ENCODE peak calls at places on chromosomes 1 and 21, in six cellular contexts. S is CD8-positive, alpha-beta T cell; K is cardiac muscle cell; C is tibial artery; J is thoracic aorta; M is hepatocyte. Y is an unnamed sample.

GRCh38 chr1:21651214-21652042 is 17.7 kb downstream of the RAP1GAP start:
- DNase-seq in J (no peak), S (peak), C (no peak), M (peak), K (peak), Y (peak)

GRCh38 chr1:31029031-31029430 is 36.5 kb downstream of the PUM1 start:
- DNase-seq in C (no peak), J (no peak), M (no peak), S (no peak), K (no peak), Y (no peak)

GRCh38 chr1:98500324-98500723 is 161.2 kb upstream of the SNX7 start:
- DNase-seq in K (no peak), C (no peak), J (no peak), S (no peak), M (no peak), Y (no peak)

GRCh38 chr1:207933205-207933800 is 22.4 kb upstream of the CD34 start:
- DNase-seq in J (no peak), K (no peak), S (no peak), C (no peak), M (no peak), Y (no peak)

GRCh38 chr1:26284597-26285351 is 4.9 kb downstream of the SH3BGRL3 start:
- DNase-seq in J (peak), K (peak), M (peak), S (peak), C (peak), Y (peak)

GRCh38 chr1:15543589-15544568 is 17.2 kb downstream of the DNAJC16 start:
- DNase-seq in M (no peak), K (peak), C (no peak), J (no peak), S (no peak), Y (peak)

GRCh38 chr1:1782399-1783221 is 4.3 kb upstream of the NADK start:
- DNase-seq in K (peak), M (peak), S (peak), J (peak), C (peak), Y (peak)

GRCh38 chr1:228414511-228415211 is 2.0 kb downstream of the TRIM17 start:
- DNase-seq in C (no peak), K (no peak), M (no peak), S (no peak), J (no peak), Y (no peak)

GRCh38 chr1:236642763-236643162 is 38.4 kb upstream of the HEATR1 start:
- DNase-seq in M (no peak), S (no peak), K (no peak), C (no peak), J (no peak), Y (no peak)

GRCh38 chr1:9311489-9311888 is 18.8 kb downstream of the SPSB1 start:
- DNase-seq in M (no peak), J (no peak), K (peak), S (no peak), C (no peak), Y (no peak)

GRCh38 chr1:90964444-90965035 is 57.3 kb downstream of the ZNF644 start:
- DNase-seq in K (peak), S (no peak), M (peak), J (no peak), C (no peak), Y (peak)

GRCh38 chr1:7943295-7943694 is 2.7 kb upstream of the TNFRSF9 start:
- DNase-seq in M (no peak), S (no peak), J (no peak), C (no peak), K (no peak), Y (no peak)

GRCh38 chr1:59107916-59108315 is 189.0 kb upstream of the FGGY start:
- DNase-seq in J (no peak), M (no peak), S (no peak), K (no peak), C (no peak), Y (no peak)

GRCh38 chr21:39153373-39153772 is 29.9 kb downstream of the PSMG1 start:
- DNase-seq in C (no peak), M (no peak), S (no peak), K (no peak), J (no peak), Y (peak)

GRCh38 chr1:40078512-40079333 is 18.3 kb downstream of the PPT1 start:
- DNase-seq in C (no peak), S (no peak), K (peak), J (no peak), M (peak), Y (peak)

GRCh38 chr1:29312469-29313466 is 76.4 kb downstream of the PTPRU start:
- DNase-seq in J (no peak), C (no peak), K (no peak), S (no peak), M (no peak), Y (no peak)

GRCh38 chr1:13517193-13517812 is 3.5 kb upstream of the LRRC38 start:
- DNase-seq in M (peak), S (no peak), C (no peak), J (no peak), K (peak), Y (peak)

GRCh38 chr1:214141486-214141885 is 139.5 kb upstream of the SMYD2 start:
- DNase-seq in M (no peak), J (no peak), C (no peak), S (no peak), K (no peak), Y (no peak)

GRCh38 chr1:35851175-35851869 is 31.7 kb upstream of the AGO1 start:
- DNase-seq in C (no peak), K (peak), J (no peak), M (no peak), S (no peak), Y (peak)

GRCh38 chr21:14690886-14691285 is 144.8 kb upstream of the SAMSN1 start:
- DNase-seq in J (no peak), M (no peak), C (no peak), K (no peak), S (no peak), Y (peak)

GRCh38 chr1:94130851-94131595 is 10.1 kb upstream of the ABCA4 start:
- DNase-seq in M (no peak), J (no peak), K (peak), C (no peak), S (no peak), Y (peak)

GRCh38 chr1:23979387-23980005 is 631 bp downstream of the SRSF10 start:
- DNase-seq in M (no peak), S (no peak), K (no peak), J (no peak), C (no peak), Y (no peak)

GRCh38 chr1:55362558-55362957 is 147.4 kb upstream of the USP24 start:
- DNase-seq in M (no peak), K (peak), S (no peak), C (peak), J (no peak), Y (peak)

GRCh38 chr1:36849956-36850355 is 184.4 kb downstream of the GRIK3 start:
- DNase-seq in J (no peak), K (no peak), M (no peak), S (no peak), C (no peak), Y (no peak)

GRCh38 chr1:241802849-241803248 is 45.2 kb upstream of the EXO1 start:
- DNase-seq in C (no peak), J (no peak), S (no peak), M (no peak), K (no peak), Y (no peak)

GRCh38 chr1:118147542-118147941 is 37.5 kb downstream of the SPAG17 start:
- DNase-seq in M (peak), K (peak), J (no peak), S (no peak), C (no peak), Y (peak)

GRCh38 chr1:200411406-200412257 is 1.8 kb upstream of the ZNF281 start:
- DNase-seq in C (no peak), M (peak), S (no peak), K (no peak), J (no peak), Y (no peak)

GRCh38 chr1:181807251-181807650 is 254.3 kb downstream of the ZNF648 start:
- DNase-seq in C (no peak), K (no peak), M (no peak), S (no peak), J (no peak), Y (no peak)

GRCh38 chr1:164311376-164311775 is 247.6 kb upstream of the PBX1 start:
- DNase-seq in K (peak), M (no peak), J (no peak), S (no peak), C (no peak), Y (peak)

GRCh38 chr1:25688390-25689119 is 72.0 kb downstream of the MAN1C1 start:
- DNase-seq in C (peak), M (peak), J (peak), K (peak), S (no peak), Y (peak)

GRCh38 chr1:222462598-222462997 is 85.3 kb downstream of the HHIPL2 start:
- DNase-seq in C (no peak), J (no peak), K (no peak), S (no peak), M (no peak), Y (no peak)

GRCh38 chr1:214466759-214467585 is 84.4 kb downstream of the PTPN14 start:
- DNase-seq in M (no peak), J (no peak), S (no peak), C (no peak), K (no peak), Y (no peak)

GRCh38 chr1:158208717-158209116 is 28.0 kb downstream of the CD1D start:
- DNase-seq in S (no peak), C (no peak), K (no peak), M (no peak), J (no peak), Y (no peak)

GRCh38 chr1:165871311-165872067 is 44.1 kb downstream of the UCK2 start:
- DNase-seq in K (peak), J (no peak), S (peak), M (peak), C (no peak), Y (peak)

GRCh38 chr1:64137569-64137936 is 65.9 kb upstream of the UBE2U start:
- DNase-seq in C (no peak), J (no peak), S (no peak), K (no peak), M (no peak), Y (no peak)

GRCh38 chr1:247865416-247865815 is 8.4 kb downstream of the TRIM58 start:
- DNase-seq in M (no peak), S (no peak), K (no peak), J (no peak), C (no peak), Y (no peak)

GRCh38 chr1:160080381-160081100 is 797 bp upstream of the KCNJ9 start:
- DNase-seq in M (no peak), S (no peak), J (no peak), C (no peak), K (no peak), Y (no peak)

DNA sequence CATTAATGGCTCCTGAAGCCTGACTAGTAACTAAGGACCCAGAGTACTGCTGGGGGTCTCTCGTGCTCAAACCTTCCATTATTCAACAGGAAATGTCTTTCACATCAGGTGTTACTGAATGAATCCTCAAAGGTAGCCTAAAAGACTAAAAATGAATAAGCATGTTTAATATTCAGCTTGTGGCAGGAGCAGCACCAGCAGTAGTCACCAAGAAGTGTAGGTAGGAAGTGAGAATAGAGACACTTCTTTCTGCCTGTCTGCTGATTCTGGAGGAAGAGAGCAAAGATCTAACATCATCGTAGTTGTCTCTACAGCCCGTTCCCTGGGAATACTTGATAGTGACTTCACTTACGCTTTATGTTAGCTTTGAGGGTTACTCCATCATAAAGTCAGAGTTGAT is 7.6 kb upstream of the SLC30A1 start:
- DNase-seq in J (no peak), S (no peak), C (no peak), M (no peak), K (no peak), Y (no peak)
- TF ChIP-seq CTCF in J (no peak), S (no peak), C (no peak), M (no peak), K (no peak), Y (no peak)

GRCh38 chr1:116781034-116781433 is 26.8 kb downstream of the CD2 start:
- DNase-seq in C (no peak), S (no peak), M (no peak), J (no peak), K (no peak), Y (no peak)

GRCh38 chr1:116785006-116785405 is 30.8 kb downstream of the CD2 start:
- DNase-seq in K (no peak), J (no peak), M (no peak), C (no peak), S (no peak), Y (no peak)

GRCh38 chr1:116791727-116792126 is 37.5 kb downstream of the CD2 start:
- DNase-seq in K (no peak), M (no peak), C (no peak), S (no peak), J (no peak), Y (no peak)

GRCh38 chr1:116786049-116786448 is 31.8 kb downstream of the CD2 start:
- DNase-seq in M (no peak), K (no peak), J (no peak), S (no peak), C (no peak), Y (no peak)
- H3K4me3 ChIP-seq in M (no peak), K (no peak), J (no peak), S (no peak), C (no peak), Y (no peak)

DNA sequence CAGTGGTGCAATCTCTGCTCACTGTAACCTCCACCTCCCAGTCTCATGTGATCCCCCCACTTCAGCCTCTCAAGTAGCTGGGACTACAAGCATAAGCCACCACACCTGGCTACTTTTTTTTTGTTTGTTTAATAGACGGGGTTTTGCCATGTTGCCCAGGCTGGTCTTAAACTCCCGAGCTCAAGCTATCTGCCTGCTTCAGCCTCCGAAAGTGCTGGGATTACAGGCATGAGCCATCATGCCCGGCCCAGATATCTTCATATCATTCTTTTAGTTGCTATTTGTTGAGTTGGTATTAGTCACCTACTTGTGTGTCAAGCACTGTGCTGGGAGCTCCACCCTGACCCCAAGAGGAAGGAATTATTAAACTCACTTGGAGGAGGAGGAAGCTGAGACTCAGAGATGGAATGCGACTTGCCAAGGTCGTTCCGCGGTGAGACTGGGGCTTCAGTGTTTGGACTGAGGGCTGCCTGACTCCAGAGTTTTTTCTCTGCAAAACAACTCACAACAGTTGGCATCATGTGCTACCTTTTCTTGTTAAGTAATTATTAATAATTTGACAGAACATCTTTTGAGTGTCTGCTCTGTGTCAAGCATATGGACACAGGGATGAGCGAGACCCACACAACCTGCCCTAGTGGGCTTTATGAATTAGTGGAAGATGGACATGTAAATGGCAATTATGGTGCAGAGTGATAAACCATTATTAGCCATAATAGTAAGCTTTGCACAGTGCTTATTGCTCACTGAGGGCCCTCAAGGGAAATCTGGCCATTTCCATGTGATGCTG is 132.0 kb downstream of the FOXD2 start:
- DNase-seq in K (peak), M (peak), J (peak), S (no peak), C (peak), Y (peak)
- TF ChIP-seq CTCF in K (peak), M (peak), J (peak), S (no peak), C (peak), Y (peak)

DNA sequence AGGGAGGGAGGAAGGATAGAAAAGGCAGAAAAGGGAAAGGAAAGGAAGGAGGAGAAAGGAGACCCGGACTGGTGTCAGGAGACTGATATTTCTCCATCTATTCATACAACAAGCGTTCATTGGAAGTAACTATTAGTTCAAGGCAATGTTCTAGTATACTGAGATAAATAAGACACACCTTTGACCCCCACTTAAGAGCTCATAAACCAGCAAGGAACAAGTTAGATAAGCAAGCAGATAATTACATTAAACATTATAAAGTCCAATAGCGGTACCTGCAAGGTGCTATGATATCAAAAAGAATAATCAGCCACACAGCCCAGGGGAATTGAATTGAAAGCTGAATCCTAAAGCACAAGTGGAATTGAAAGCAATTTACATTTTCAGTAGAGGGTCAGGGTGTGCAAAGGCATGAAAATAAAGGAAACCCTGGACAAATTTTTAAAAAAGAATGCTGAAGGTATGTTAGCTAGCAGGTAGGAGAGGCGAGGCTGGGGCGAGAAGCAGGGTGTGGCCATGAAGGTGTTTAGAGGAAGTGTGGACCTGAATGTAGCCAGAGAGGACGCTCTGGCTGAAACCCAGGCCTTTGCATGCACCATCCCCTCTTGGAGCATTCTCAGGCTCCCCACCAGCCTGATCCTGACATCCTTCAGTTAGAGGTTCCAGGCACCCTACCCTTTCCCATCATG is 200.0 kb downstream of the SETD4 start:
- DNase-seq in S (no peak), C (no peak), K (no peak), J (no peak), M (no peak), Y (no peak)
- H3K4me3 ChIP-seq in S (no peak), C (no peak), K (no peak), J (no peak), M (no peak), Y (no peak)

DNA sequence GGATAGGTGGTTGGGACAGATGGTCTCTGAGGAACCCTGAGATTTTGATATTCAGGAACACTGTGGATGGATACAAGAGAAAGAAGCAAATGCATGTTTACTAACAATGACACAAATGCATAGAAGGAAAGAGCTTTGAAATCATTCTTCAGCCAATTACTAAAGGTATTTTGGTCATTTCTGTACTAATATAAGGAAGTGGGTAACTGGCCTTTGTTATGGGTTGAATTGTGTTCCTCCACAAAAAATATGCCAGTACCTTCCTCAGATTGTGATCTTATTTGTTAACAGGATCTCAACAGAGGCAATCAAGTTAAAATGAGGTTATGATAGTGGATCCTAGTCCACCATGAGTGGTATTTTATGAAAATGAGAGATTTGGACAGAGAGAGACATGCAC is 68.7 kb upstream of the KCNA3 start:
- DNase-seq in M (no peak), C (no peak), J (no peak), S (no peak), K (no peak), Y (no peak)
- TF ChIP-seq CTCF in M (no peak), C (no peak), J (no peak), S (no peak), K (no peak), Y (no peak)

GRCh38 chr1:17046043-17046657 is 7.7 kb downstream of the SDHB start:
- DNase-seq in C (no peak), S (no peak), K (peak), M (peak), J (no peak), Y (peak)
- H3K4me3 ChIP-seq in C (no peak), S (no peak), K (no peak), M (no peak), J (peak), Y (peak)

DNA sequence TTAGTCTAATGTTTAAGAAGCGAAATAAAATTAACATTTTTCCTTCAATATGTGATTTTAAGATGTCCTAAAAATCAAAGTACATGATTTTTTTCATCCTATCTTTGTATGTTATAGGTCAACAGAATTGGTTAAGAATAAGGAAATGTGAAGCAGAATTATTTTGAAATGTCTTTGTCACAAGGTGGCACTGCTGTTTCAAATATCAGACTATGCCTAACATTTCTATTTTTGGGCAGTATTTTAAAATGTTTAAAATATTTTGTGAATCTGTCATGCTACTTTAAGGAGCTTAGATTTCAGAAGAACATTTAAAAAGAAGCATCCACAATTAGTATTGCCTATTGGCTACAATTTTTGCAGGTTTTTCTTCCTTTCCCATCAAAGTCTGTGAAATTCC is 38.7 kb downstream of the AMY1C start:
- DNase-seq in C (no peak), K (no peak), J (no peak), M (no peak), S (no peak), Y (peak)
- TF ChIP-seq CTCF in C (peak), K (no peak), J (no peak), M (peak), S (no peak), Y (no peak)